ENCODE peak calls at places on chromosomes 11 and 22, in eight cellular contexts. E is H1, M is spleen, A is suprapubic skin, F is K562, G is sigmoid colon, Y is HCT116, U is transverse colon. I is an unnamed sample.

GRCh38 chr11:44926036-44926435 is 24.6 kb downstream of the TP53I11 start:
- DNase-seq in E (no peak), M (no peak), A (no peak), F (no peak), G (no peak), Y (no peak), U (no peak), I (no peak)

GRCh38 chr11:43923327-43924111 is 18.9 kb upstream of the C11orf96 start:
- DNase-seq in E (no peak), M (no peak), A (no peak), F (no peak), G (peak), Y (no peak), U (no peak), I (no peak)

GRCh38 chr11:113184498-113184897 is 129.9 kb upstream of the TTC12 start:
- DNase-seq in E (no peak), M (no peak), A (no peak), F (no peak), G (no peak), Y (no peak), U (no peak), I (no peak)

GRCh38 chr11:45298718-45299117 is 12.6 kb upstream of the SYT13 start:
- DNase-seq in E (peak), M (no peak), A (no peak), F (no peak), G (no peak), Y (no peak), U (no peak), I (no peak)

GRCh38 chr22:48171294-48171693 is 1408.8 kb downstream of the TBC1D22A start:
- DNase-seq in E (no peak), M (no peak), A (peak), F (no peak), G (no peak), Y (no peak), U (no peak), I (no peak)

GRCh38 chr11:62267576-62267975 is 2.4 kb upstream of the SCGB2A2 start:
- DNase-seq in E (no peak), M (no peak), A (no peak), F (no peak), G (no peak), Y (no peak), U (no peak), I (no peak)

GRCh38 chr11:134742228-134742612 is 330.2 kb upstream of the B3GAT1 start:
- DNase-seq in E (no peak), M (peak), A (peak), F (no peak), G (no peak), Y (no peak), U (no peak), I (no peak)

GRCh38 chr22:46259374-46259773 is 3.8 kb downstream of the PKDREJ start:
- DNase-seq in E (no peak), M (no peak), A (no peak), F (no peak), G (no peak), Y (no peak), U (no peak), I (no peak)

GRCh38 chr11:62001450-62002178 is 34.2 kb upstream of the FTH1 start:
- DNase-seq in E (no peak), M (no peak), A (no peak), F (no peak), G (no peak), Y (no peak), U (peak), I (peak)

GRCh38 chr11:877565-877964 is 33.0 kb downstream of the CHID1 start:
- DNase-seq in E (peak), M (no peak), A (no peak), F (peak), G (no peak), Y (peak), U (no peak), I (no peak)

GRCh38 chr11:62420882-62421281 is 2.0 kb downstream of the SCGB1A1 start:
- DNase-seq in E (no peak), M (no peak), A (no peak), F (no peak), G (no peak), Y (no peak), U (no peak), I (no peak)

GRCh38 chr11:95078526-95078925 is 11.1 kb upstream of the ENDOD1 start:
- DNase-seq in E (no peak), M (no peak), A (no peak), F (no peak), G (no peak), Y (no peak), U (no peak), I (no peak)

GRCh38 chr11:35978891-35979290 is 35.0 kb downstream of the LDLRAD3 start:
- DNase-seq in E (no peak), M (no peak), A (no peak), F (no peak), G (no peak), Y (no peak), U (no peak), I (no peak)

GRCh38 chr11:46410021-46410420 is 18.4 kb upstream of the CHRM4 start:
- DNase-seq in E (peak), M (no peak), A (no peak), F (no peak), G (no peak), Y (no peak), U (no peak), I (no peak)

GRCh38 chr11:11416917-11417316 is 63.9 kb upstream of the CSNK2A3 start:
- DNase-seq in E (no peak), M (no peak), A (no peak), F (no peak), G (no peak), Y (no peak), U (no peak), I (no peak)

GRCh38 chr11:13668102-13668956 is at the start of gene FAR1:
- DNase-seq in E (peak), M (peak), A (peak), F (peak), G (peak), Y (peak), U (peak), I (peak)
- TF ChIP-seq POLR2A in E (no peak), M (peak), A (no peak), F (peak), G (peak), Y (no peak), U (peak), I (no peak)

GRCh38 chr11:27640954-27641353 is 59.3 kb downstream of the BDNF start:
- DNase-seq in E (no peak), M (no peak), A (no peak), F (no peak), G (no peak), Y (no peak), U (no peak), I (no peak)

GRCh38 chr11:27635567-27636037 is 64.7 kb downstream of the BDNF start:
- DNase-seq in E (no peak), M (no peak), A (no peak), F (no peak), G (no peak), Y (no peak), U (no peak), I (no peak)
- TF ChIP-seq POLR2AphosphoS5 in E (peak), M (no peak), A (no peak), F (no peak), G (no peak), Y (no peak), U (no peak), I (no peak)

DNA sequence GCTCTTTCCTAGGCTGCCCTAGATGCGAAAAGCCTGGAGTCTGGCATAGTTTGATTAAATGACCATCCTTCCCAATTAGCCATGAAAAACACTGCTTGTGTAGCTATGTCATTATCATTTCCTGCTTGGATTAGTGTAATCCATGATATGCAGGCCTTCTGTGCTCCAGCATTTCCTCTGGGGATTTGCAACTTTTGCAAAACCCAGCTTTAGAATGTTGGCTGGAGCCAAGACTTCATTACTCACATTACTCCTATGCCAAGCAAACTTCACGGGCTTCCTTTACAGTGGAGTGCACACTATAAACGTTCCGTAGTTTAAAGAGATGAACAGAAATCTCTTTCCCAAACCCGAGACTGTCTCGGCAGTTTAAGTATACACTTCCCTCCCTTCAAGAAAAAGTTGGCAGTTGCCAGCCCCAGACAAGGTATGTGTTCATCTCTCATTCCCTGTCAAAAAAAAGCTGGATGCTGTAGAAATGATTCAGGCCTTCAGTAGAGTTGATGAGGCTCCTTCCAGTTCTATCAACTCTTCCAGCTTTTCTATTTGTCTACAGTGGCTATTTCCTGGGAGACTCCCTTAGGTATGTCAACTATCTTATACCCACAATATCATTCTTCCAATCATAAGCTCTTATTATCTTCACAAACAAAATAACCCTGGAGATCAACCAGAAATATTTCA is 180.0 kb downstream of the MAML2 start:
- DNase-seq in E (no peak), M (no peak), A (no peak), F (no peak), G (peak), Y (no peak), U (no peak), I (no peak)
- H3K4me3 ChIP-seq in E (no peak), M (no peak), A (no peak), F (no peak), G (no peak), Y (no peak), U (no peak), I (no peak)

DNA sequence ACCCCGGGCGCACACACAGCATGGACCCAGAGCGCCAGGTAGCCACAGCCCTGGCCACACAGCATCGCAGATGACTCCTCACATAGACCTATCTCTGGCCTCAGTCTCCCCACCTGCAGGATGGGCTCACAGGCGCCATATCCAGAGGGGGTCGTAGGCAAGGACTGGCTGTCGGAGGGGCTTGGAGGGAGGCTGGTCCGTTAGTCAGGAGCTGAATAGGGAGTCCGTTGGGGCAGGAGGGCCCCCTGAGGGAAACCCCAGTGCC is 2.1 kb downstream of the PLXNB2 start:
- DNase-seq in E (no peak), M (no peak), A (no peak), F (no peak), G (no peak), Y (no peak), U (no peak), I (no peak)
- TF ChIP-seq POLR2A in E (no peak), M (no peak), A (no peak), F (no peak), G (no peak), Y (no peak), U (no peak), I (no peak)

I was measured in stomach.